ENCODE peak calls at places on chromosomes 3 and 15, in four cellular contexts. One of them, this sample, is unnamed.

GRCh38 chr15:39597751-39598185 is 16.9 kb downstream of the THBS1 start:
- DNase-seq in A549: no peak
- DNase-seq in IMR-90: peak
- DNase-seq in body of pancreas: no peak
- DNase-seq in this sample: no peak

GRCh38 chr3:129195731-129196256 is 12.1 kb upstream of the CNBP start:
- DNase-seq in A549: peak
- DNase-seq in IMR-90: peak
- DNase-seq in body of pancreas: no peak
- DNase-seq in this sample: no peak

GRCh38 chr3:105359098-105359762 is 7.5 kb upstream of the ALCAM start:
- DNase-seq in A549: no peak
- DNase-seq in IMR-90: peak
- DNase-seq in body of pancreas: no peak
- DNase-seq in this sample: no peak

GRCh38 chr15:75354454-75354853 is 7.6 kb downstream of the NEIL1 start:
- DNase-seq in A549: no peak
- DNase-seq in IMR-90: no peak
- DNase-seq in body of pancreas: no peak
- DNase-seq in this sample: no peak

GRCh38 chr3:55487376-55488241 is 503 bp upstream of the WNT5A start:
- DNase-seq in A549: peak
- DNase-seq in IMR-90: peak
- DNase-seq in body of pancreas: peak
- DNase-seq in this sample: no peak

GRCh38 chr3:182349051-182349450 is 444.3 kb upstream of the ATP11B start:
- DNase-seq in A549: no peak
- DNase-seq in IMR-90: no peak
- DNase-seq in body of pancreas: no peak
- DNase-seq in this sample: no peak

GRCh38 chr15:73832657-73833056 is 40.7 kb upstream of the TBC1D21 start:
- DNase-seq in A549: no peak
- DNase-seq in IMR-90: no peak
- DNase-seq in body of pancreas: no peak
- DNase-seq in this sample: no peak

GRCh38 chr3:3209057-3209456 is 29.6 kb upstream of the CRBN start:
- DNase-seq in A549: no peak
- DNase-seq in IMR-90: no peak
- DNase-seq in body of pancreas: no peak
- DNase-seq in this sample: no peak

GRCh38 chr3:117603097-117603496 is 893.5 kb downstream of the TUSC7 start:
- DNase-seq in A549: no peak
- DNase-seq in IMR-90: no peak
- DNase-seq in body of pancreas: no peak
- DNase-seq in this sample: no peak

GRCh38 chr3:160343132-160343531 is 55.9 kb downstream of the IFT80 start:
- DNase-seq in A549: peak
- DNase-seq in IMR-90: peak
- DNase-seq in body of pancreas: no peak
- DNase-seq in this sample: no peak

GRCh38 chr3:14225421-14225820 is 46.8 kb downstream of the LSM3 start:
- DNase-seq in A549: no peak
- DNase-seq in IMR-90: no peak
- DNase-seq in body of pancreas: no peak
- DNase-seq in this sample: no peak

GRCh38 chr15:45454825-45455224 is 67.7 kb downstream of the SLC30A4 start:
- DNase-seq in A549: peak
- DNase-seq in IMR-90: peak
- DNase-seq in body of pancreas: peak
- DNase-seq in this sample: peak

GRCh38 chr15:67992834-67993233 is 61.3 kb upstream of the PIAS1 start:
- DNase-seq in A549: peak
- DNase-seq in IMR-90: no peak
- DNase-seq in body of pancreas: no peak
- DNase-seq in this sample: peak

GRCh38 chr15:70240082-70240481 is 142.4 kb upstream of the TLE3 start:
- DNase-seq in A549: no peak
- DNase-seq in IMR-90: no peak
- DNase-seq in body of pancreas: no peak
- DNase-seq in this sample: no peak

GRCh38 chr3:155727836-155728235 is 17.0 kb downstream of the PLCH1 start:
- DNase-seq in A549: no peak
- DNase-seq in IMR-90: no peak
- DNase-seq in body of pancreas: no peak
- DNase-seq in this sample: no peak

GRCh38 chr15:91067026-91067425 is 33.0 kb upstream of the SV2B start:
- DNase-seq in A549: no peak
- DNase-seq in IMR-90: peak
- DNase-seq in body of pancreas: no peak
- DNase-seq in this sample: no peak

DNA sequence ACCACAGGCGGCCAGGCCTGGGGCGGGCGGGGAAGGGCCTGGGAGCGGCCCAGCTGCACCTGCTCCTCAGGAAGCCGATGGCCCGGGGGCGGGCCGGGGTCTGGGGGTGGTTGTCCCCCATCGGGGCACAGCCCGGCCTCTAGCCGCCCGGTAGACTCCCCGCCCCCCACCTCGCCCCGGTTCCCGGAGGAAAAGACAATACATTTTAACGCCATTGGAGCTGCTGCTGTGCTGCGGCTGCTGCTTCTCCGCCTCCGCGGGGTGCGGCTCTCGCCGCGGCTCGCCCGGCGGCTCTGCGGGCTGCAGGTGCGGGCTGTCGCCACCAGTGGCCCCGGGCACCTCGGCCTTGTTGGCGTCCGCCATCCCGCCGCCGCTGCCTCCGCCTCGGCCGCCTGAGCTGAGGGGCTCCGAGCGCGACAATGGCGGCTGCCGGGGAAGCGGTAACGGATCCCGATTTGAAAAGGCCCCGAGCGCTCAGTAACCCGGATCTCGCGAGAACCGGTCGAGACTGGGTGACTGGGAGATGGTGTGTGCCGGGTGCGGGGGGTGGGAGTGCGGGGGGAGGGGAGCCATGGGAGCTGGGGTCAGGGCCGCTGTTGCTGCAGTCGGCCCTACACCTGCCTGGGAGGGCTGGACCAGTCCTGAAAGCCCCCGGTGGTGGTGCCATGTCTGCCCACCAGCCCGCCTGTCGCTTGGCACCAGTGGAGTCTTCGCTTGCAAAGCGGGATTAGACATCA is at the start of gene MYEF2:
- DNase-seq in A549: peak
- DNase-seq in IMR-90: peak
- DNase-seq in body of pancreas: peak
- DNase-seq in this sample: peak
- TF ChIP-seq POLR2A in A549: peak
- TF ChIP-seq POLR2A in IMR-90: no peak
- TF ChIP-seq POLR2A in body of pancreas: peak
- TF ChIP-seq POLR2A in this sample: no peak

GRCh38 chr3:52280046-52280445 is 1.6 kb upstream of the WDR82 start:
- DNase-seq in A549: no peak
- DNase-seq in IMR-90: no peak
- DNase-seq in body of pancreas: no peak
- DNase-seq in this sample: no peak

GRCh38 chr3:52272831-52273230 is 5.6 kb downstream of the WDR82 start:
- DNase-seq in A549: no peak
- DNase-seq in IMR-90: no peak
- DNase-seq in body of pancreas: no peak
- DNase-seq in this sample: no peak

GRCh38 chr3:52277972-52278509 is 408 bp downstream of the WDR82 start:
- DNase-seq in A549: peak
- DNase-seq in IMR-90: no peak
- DNase-seq in body of pancreas: no peak
- DNase-seq in this sample: no peak

GRCh38 chr3:52278510-52279069 is at the start of gene WDR82:
- DNase-seq in A549: peak
- DNase-seq in IMR-90: peak
- DNase-seq in body of pancreas: peak
- DNase-seq in this sample: peak

GRCh38 chr3:52277071-52277964 is 1.1 kb downstream of the WDR82 start:
- DNase-seq in A549: peak
- DNase-seq in IMR-90: peak
- DNase-seq in body of pancreas: peak
- DNase-seq in this sample: peak
- TF ChIP-seq POLR2A in A549: peak
- TF ChIP-seq POLR2A in IMR-90: peak
- TF ChIP-seq POLR2A in body of pancreas: peak
- TF ChIP-seq POLR2A in this sample: no peak

DNA sequence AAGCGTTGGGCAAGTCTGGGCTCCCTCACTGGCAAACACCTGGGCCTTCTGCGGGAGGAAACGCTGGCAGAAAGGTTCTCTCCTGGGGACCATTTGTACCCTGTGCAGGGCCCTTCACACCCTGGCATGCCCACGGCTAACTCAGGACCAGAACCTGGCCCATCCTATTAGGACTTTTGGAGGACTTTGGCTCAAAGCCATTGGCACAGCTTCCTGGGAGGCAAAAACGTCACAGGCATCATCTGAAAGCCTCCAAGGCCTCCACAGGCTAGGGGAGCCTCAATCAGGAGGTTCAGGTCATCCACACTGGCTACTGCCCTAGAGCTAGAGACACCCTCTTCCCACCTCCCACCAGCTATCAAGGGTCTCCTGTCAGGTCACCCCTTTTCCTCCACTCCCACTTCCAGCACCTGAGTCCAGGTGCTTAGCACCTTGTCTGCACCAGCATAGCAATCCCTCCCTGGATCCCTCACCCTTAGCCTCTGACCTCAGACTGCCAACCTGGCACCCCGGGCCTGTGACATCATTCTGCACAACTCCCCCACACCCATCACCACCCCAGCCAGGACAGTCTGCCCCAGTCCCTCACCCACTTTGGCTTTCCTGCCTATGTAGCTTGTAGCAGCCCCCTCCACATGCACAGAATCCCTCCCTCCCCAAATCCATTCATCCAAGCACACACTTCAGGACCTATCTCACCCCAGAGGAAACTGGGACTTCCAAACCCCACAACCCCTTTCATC is 644 bp upstream of the PLXNB1 start:
- DNase-seq in A549: no peak
- DNase-seq in IMR-90: no peak
- DNase-seq in body of pancreas: no peak
- DNase-seq in this sample: no peak
- TF ChIP-seq POLR2A in A549: no peak
- TF ChIP-seq POLR2A in IMR-90: no peak
- TF ChIP-seq POLR2A in body of pancreas: no peak
- TF ChIP-seq POLR2A in this sample: no peak

DNA sequence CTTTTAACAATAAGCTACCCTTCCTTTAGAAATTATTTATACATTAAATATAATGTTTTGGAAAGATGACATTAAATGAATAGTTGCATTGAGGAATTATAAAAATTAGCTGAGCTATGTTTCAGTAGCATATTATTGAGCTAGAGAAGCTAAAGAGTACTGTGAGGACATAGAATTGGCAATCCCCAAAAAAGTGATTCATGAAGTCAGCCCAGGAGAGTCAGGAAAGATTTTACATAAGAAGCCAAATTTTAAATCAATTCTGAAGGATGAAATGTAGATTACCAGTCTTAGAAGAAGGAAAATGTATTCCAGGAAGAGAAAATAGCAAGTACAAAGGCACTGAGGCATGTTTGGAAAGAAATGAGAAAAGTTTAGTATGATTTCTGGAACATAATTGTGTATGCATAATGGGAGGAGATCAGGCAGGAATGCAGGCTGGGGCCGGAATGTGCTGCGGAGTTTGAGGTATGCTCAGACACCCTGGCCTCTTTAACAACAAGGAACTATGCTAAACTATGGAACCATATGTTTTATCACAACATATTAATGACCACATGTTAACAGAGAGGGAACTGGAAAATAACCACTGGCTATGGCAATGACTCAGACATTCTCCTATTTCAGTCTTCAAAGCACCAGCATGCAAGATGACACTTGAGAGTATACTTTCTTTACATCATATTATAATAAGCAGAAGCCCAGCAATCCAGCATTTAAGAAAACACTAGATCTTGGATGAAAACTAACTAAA is 103.3 kb upstream of the COL8A1 start:
- DNase-seq in A549: no peak
- DNase-seq in IMR-90: peak
- DNase-seq in body of pancreas: no peak
- DNase-seq in this sample: no peak
- TF ChIP-seq POLR2A in A549: no peak
- TF ChIP-seq POLR2A in IMR-90: no peak
- TF ChIP-seq POLR2A in body of pancreas: no peak
- TF ChIP-seq POLR2A in this sample: no peak

DNA sequence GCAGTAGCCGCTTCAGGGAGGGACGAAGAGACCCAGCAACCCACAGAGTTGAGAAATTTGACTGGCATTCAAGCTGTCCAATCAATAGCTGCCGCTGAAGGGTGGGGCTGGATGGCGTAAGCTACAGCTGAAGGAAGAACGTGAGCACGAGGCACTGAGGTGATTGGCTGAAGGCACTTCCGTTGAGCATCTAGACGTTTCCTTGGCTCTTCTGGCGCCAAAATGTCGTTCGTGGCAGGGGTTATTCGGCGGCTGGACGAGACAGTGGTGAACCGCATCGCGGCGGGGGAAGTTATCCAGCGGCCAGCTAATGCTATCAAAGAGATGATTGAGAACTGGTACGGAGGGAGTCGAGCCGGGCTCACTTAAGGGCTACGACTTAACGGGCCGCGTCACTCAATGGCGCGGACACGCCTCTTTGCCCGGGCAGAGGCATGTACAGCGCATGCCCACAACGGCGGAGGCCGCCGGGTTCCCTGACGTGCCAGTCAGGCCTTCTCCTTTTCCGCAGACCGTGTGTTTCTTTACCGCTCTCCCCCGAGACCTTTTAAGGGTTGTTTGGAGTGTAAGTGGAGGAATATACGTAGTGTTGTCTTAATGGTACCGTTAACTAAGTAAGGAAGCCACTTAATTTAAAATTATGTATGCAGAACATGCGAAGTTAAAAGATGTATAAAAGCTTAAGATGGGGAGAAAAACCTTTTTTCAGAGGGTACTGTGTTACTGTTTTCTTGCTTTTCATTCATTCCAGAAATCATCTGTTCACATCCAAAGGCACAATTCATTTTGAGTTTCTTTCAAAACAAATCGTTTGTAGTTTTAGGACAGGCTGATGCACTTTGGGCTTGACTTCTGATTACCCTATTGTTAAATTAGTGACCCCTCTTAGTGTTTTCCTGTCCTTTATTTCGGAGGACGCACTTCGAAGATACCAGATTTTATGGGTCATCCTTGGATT is at the start of gene MLH1:
- DNase-seq in A549: peak
- DNase-seq in IMR-90: peak
- DNase-seq in body of pancreas: peak
- DNase-seq in this sample: peak
- TF ChIP-seq POLR2A in A549: peak
- TF ChIP-seq POLR2A in IMR-90: peak
- TF ChIP-seq POLR2A in body of pancreas: peak
- TF ChIP-seq POLR2A in this sample: no peak